ENCODE peak calls at places on chromosomes 6 and 20, in nine cellular contexts. One of them, this sample, is unnamed.

GRCh38 chr6:16700202-16700997 is 60.9 kb downstream of the ATXN1 start:
- DNase-seq in HepG2: no peak
- DNase-seq in tibial nerve: no peak
- DNase-seq in stomach: no peak
- DNase-seq in transverse colon: peak; percentile 28
- DNase-seq in K562: no peak
- DNase-seq in A549: no peak
- DNase-seq in H1: no peak
- DNase-seq in ovary: no peak
- DNase-seq in this sample: no peak

GRCh38 chr6:84442241-84442640 is 214.8 kb upstream of the CEP162 start:
- DNase-seq in K562: no peak
- DNase-seq in transverse colon: no peak
- DNase-seq in HepG2: no peak
- DNase-seq in stomach: no peak
- DNase-seq in tibial nerve: no peak
- DNase-seq in A549: no peak
- DNase-seq in H1: no peak
- DNase-seq in ovary: no peak
- DNase-seq in this sample: no peak

GRCh38 chr6:4806308-4807190 is 30.3 kb downstream of the CDYL start:
- DNase-seq in K562: no peak
- DNase-seq in H1: no peak
- DNase-seq in ovary: no peak
- DNase-seq in stomach: no peak
- DNase-seq in HepG2: no peak
- DNase-seq in A549: no peak
- DNase-seq in transverse colon: no peak
- DNase-seq in tibial nerve: no peak
- DNase-seq in this sample: no peak

GRCh38 chr6:47034919-47035318 is 7.2 kb downstream of the ADGRF1 start:
- DNase-seq in A549: peak; percentile 12
- DNase-seq in H1: no peak
- DNase-seq in transverse colon: no peak
- DNase-seq in K562: no peak
- DNase-seq in ovary: no peak
- DNase-seq in tibial nerve: no peak
- DNase-seq in HepG2: no peak
- DNase-seq in stomach: no peak
- DNase-seq in this sample: peak; percentile 54

GRCh38 chr6:30238178-30238795 is 25.1 kb upstream of the TRIM26 start:
- DNase-seq in HepG2: peak; percentile 60
- DNase-seq in A549: peak; percentile 50
- DNase-seq in H1: no peak
- DNase-seq in ovary: no peak
- DNase-seq in stomach: no peak
- DNase-seq in transverse colon: no peak
- DNase-seq in K562: peak; percentile 65
- DNase-seq in tibial nerve: no peak
- DNase-seq in this sample: no peak

GRCh38 chr6:149244105-149244504 is 73.4 kb upstream of the TAB2 start:
- DNase-seq in ovary: no peak
- DNase-seq in stomach: no peak
- DNase-seq in K562: no peak
- DNase-seq in transverse colon: no peak
- DNase-seq in H1: no peak
- DNase-seq in tibial nerve: no peak
- DNase-seq in HepG2: no peak
- DNase-seq in A549: no peak
- DNase-seq in this sample: no peak

GRCh38 chr20:61784801-61785566 is 280.7 kb downstream of the TAF4 start:
- DNase-seq in stomach: no peak
- DNase-seq in transverse colon: no peak
- DNase-seq in HepG2: no peak
- DNase-seq in A549: no peak
- DNase-seq in ovary: no peak
- DNase-seq in K562: no peak
- DNase-seq in tibial nerve: no peak
- DNase-seq in H1: no peak
- DNase-seq in this sample: no peak

GRCh38 chr20:56890011-56890410 is 260.9 kb downstream of the TFAP2C start:
- DNase-seq in tibial nerve: no peak
- DNase-seq in ovary: no peak
- DNase-seq in HepG2: no peak
- DNase-seq in stomach: no peak
- DNase-seq in K562: no peak
- DNase-seq in H1: no peak
- DNase-seq in transverse colon: no peak
- DNase-seq in A549: no peak
- DNase-seq in this sample: no peak

GRCh38 chr6:20312581-20312980 is 89.1 kb upstream of the E2F3 start:
- DNase-seq in HepG2: no peak
- DNase-seq in tibial nerve: no peak
- DNase-seq in K562: no peak
- DNase-seq in H1: no peak
- DNase-seq in stomach: no peak
- DNase-seq in ovary: no peak
- DNase-seq in A549: no peak
- DNase-seq in transverse colon: no peak
- DNase-seq in this sample: no peak

GRCh38 chr20:50379049-50379990 is 130.9 kb upstream of the PTPN1 start:
- DNase-seq in ovary: peak; percentile 94
- DNase-seq in transverse colon: peak; percentile 92
- DNase-seq in H1: no peak
- DNase-seq in HepG2: no peak
- DNase-seq in tibial nerve: peak; percentile 86
- DNase-seq in A549: no peak
- DNase-seq in stomach: peak; percentile 95
- DNase-seq in K562: no peak
- DNase-seq in this sample: peak; percentile 95

DNA sequence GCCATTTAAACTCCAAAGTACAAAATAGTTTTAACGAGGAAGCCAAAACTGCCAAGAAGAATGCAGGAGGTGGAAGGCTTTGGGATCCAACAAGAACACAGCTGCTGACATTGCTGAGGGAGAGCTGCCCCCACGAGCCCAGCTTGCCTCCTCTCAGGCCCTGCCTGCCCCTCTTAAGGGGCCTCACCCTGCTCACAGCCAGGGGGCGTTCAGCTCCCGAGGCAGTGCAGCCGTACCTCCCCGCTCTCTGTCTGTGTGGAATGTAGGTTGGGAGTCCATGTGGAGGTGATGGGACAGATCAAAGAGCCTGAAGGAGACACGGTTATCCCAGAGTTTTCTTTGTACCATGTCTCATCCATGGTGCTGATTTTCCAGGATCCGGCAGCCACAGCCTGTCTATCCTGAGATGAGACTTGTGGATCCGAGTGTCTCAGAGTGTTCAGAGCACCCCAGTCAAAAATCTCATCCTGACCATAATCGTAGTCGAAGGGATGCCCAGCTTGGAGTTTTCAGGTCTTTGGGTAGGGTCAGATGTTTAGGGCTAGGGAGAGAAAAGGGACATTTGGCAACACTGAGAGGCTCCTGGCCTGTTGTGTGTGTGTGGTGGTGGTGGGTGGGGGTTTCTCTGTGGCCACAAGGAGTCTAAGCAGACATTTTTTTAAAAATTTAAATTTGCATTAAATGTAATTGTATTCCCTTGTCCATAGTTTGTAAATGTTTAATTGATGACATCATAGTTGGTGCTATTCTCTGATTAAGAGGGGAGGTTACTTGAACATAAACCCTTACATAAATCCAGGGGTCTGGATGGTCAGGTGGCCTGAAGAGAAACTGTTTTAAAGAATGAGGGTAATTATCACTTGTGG is 111.4 kb upstream of the CLDN20 start:
- DNase-seq in A549: no peak
- DNase-seq in transverse colon: no peak
- DNase-seq in tibial nerve: no peak
- DNase-seq in HepG2: peak; percentile 75
- DNase-seq in stomach: no peak
- DNase-seq in K562: peak; percentile 69
- DNase-seq in H1: peak; percentile 68
- DNase-seq in ovary: no peak
- DNase-seq in this sample: no peak
- TF ChIP-seq CTCF in A549: no peak
- TF ChIP-seq CTCF in transverse colon: no peak
- TF ChIP-seq CTCF in tibial nerve: no peak
- TF ChIP-seq CTCF in HepG2: peak; percentile 90
- TF ChIP-seq CTCF in stomach: no peak
- TF ChIP-seq CTCF in K562: peak; percentile 75
- TF ChIP-seq CTCF in H1: peak; percentile 87
- TF ChIP-seq CTCF in ovary: no peak
- TF ChIP-seq CTCF in this sample: no peak

DNA sequence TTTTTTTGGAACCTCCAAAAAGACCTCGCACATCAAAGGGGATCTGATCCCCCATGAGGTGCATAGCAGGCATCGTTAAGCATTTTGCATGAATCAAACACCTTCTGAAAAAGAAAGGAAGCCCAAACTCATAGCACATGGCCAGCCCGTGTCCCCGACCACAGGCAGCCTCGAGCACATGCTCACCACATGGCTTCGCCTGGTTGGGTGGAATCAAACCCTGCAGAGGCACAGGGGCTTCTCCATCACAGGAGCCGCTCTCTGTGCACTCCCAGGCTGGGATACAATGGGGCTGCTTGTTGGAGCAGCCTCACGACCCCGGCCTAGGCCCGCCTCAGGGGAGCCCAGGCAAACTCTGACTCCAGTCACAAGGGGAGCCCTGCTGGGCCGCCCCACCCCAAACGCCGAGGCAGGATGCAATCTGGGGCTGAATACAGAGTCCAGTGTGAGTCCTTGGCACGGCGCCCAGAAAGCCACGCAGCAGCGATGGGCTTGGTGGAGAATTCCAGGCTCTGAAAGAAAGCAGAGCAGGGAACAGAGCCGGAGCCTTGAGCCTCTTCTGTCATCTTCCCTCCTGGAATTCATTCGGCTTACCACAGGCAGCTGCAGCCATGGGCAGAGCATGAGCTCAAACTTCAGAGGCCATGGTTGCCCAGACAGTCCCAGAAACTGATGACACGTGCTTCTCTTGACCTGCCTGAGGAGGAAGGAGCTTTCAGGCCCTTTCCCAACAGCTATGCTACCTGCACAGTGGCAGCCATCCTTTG is 441.2 kb upstream of the JARID2 start:
- DNase-seq in stomach: peak; percentile 77
- DNase-seq in HepG2: peak; percentile 54
- DNase-seq in A549: no peak
- DNase-seq in tibial nerve: peak; percentile 75
- DNase-seq in H1: no peak
- DNase-seq in ovary: peak; percentile 88
- DNase-seq in transverse colon: peak; percentile 93
- DNase-seq in K562: peak; percentile 42
- DNase-seq in this sample: no peak
- TF ChIP-seq EP300 in stomach: no peak
- TF ChIP-seq EP300 in HepG2: no peak
- TF ChIP-seq EP300 in A549: no peak
- TF ChIP-seq EP300 in tibial nerve: peak; percentile 57
- TF ChIP-seq EP300 in H1: no peak
- TF ChIP-seq EP300 in ovary: no peak
- TF ChIP-seq EP300 in transverse colon: peak; percentile 19
- TF ChIP-seq EP300 in K562: no peak
- TF ChIP-seq EP300 in this sample: no peak

GRCh38 chr20:63955846-63956663 is at the start of gene UCKL1:
- DNase-seq in transverse colon: peak; percentile 94
- DNase-seq in stomach: peak; percentile 94
- DNase-seq in ovary: peak; percentile 92
- DNase-seq in A549: peak; percentile 90
- DNase-seq in H1: peak; percentile 91
- DNase-seq in HepG2: peak; percentile 91
- DNase-seq in tibial nerve: peak; percentile 88
- DNase-seq in K562: peak; percentile 90
- DNase-seq in this sample: peak; percentile 98

GRCh38 chr20:63956664-63957003 is 418 bp upstream of the UCKL1 start:
- DNase-seq in H1: no peak
- DNase-seq in HepG2: no peak
- DNase-seq in stomach: no peak
- DNase-seq in ovary: no peak
- DNase-seq in tibial nerve: no peak
- DNase-seq in A549: no peak
- DNase-seq in K562: no peak
- DNase-seq in transverse colon: no peak
- DNase-seq in this sample: no peak

GRCh38 chr20:63957690-63958441 is 1.6 kb upstream of the UCKL1 start:
- DNase-seq in ovary: no peak
- DNase-seq in K562: peak; percentile 67
- DNase-seq in transverse colon: peak; percentile 89
- DNase-seq in tibial nerve: no peak
- DNase-seq in A549: peak; percentile 23
- DNase-seq in H1: no peak
- DNase-seq in HepG2: peak; percentile 59
- DNase-seq in stomach: peak; percentile 71
- DNase-seq in this sample: no peak

GRCh38 chr20:63958471-63958870 is 2.3 kb upstream of the UCKL1 start:
- DNase-seq in A549: no peak
- DNase-seq in K562: no peak
- DNase-seq in tibial nerve: no peak
- DNase-seq in H1: no peak
- DNase-seq in HepG2: no peak
- DNase-seq in ovary: no peak
- DNase-seq in stomach: no peak
- DNase-seq in transverse colon: no peak
- DNase-seq in this sample: no peak

DNA sequence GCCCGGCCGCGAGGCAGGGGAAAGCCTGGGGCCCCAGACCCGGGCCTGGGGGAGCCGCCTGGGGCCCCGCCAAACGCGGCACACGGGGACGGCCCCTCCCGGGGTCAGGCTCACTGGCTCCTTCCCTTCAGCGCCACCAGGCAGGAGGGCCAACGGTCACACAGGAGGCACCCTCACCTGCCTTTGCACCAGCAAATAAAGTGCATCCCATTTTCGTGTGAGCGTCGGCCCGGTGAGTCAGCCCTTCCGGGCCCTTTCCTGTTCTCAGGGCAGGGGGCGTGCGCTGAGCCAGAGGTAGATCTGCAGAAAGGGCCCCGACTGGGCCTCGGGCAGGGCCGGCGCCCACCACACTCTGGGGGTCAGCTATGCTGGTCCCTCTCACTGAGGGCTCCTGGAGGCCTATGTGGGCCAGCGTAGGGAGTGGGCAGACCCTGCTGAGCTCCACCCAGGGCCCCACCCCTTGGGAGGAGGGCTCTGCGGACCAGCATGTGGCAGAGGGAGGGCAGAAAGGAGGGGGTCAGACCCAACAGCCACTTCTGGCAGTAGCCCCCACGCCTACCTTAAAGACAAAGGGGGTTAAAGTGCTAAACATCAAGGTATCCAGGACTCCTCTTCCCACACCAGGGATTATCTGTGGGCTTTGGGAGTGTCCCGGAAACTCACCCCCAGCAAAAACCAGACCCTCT is 931 bp upstream of the UCKL1 start:
- DNase-seq in HepG2: peak; percentile 85
- DNase-seq in A549: peak; percentile 82
- DNase-seq in H1: peak; percentile 90
- DNase-seq in transverse colon: peak; percentile 87
- DNase-seq in tibial nerve: no peak
- DNase-seq in ovary: peak; percentile 67
- DNase-seq in K562: peak; percentile 87
- DNase-seq in stomach: peak; percentile 71
- DNase-seq in this sample: peak; percentile 55
- H3K4me3 ChIP-seq in HepG2: peak overlapping the region; percentile 61
- H3K4me3 ChIP-seq in A549: peak overlapping the region; percentile 70
- H3K4me3 ChIP-seq in H1: peak overlapping the region; percentile 76
- H3K4me3 ChIP-seq in transverse colon: peak overlapping the region; percentile 90
- H3K4me3 ChIP-seq in tibial nerve: peak overlapping the region; percentile 97
- H3K4me3 ChIP-seq in ovary: peak overlapping the region; percentile 58
- H3K4me3 ChIP-seq in K562: peak overlapping the region; percentile 99
- H3K4me3 ChIP-seq in stomach: peak overlapping the region; percentile 93
- H3K4me3 ChIP-seq in this sample: peak overlapping the region; percentile 95

GRCh38 chr20:17758010-17758409 is 58.2 kb downstream of the BANF2 start:
- DNase-seq in HepG2: no peak
- DNase-seq in tibial nerve: no peak
- DNase-seq in H1: no peak
- DNase-seq in ovary: no peak
- DNase-seq in K562: no peak
- DNase-seq in A549: no peak
- DNase-seq in stomach: no peak
- DNase-seq in transverse colon: no peak
- DNase-seq in this sample: no peak
- TF ChIP-seq CTCF in HepG2: no peak
- TF ChIP-seq CTCF in tibial nerve: no peak
- TF ChIP-seq CTCF in H1: no peak
- TF ChIP-seq CTCF in ovary: no peak
- TF ChIP-seq CTCF in K562: no peak
- TF ChIP-seq CTCF in A549: no peak
- TF ChIP-seq CTCF in stomach: no peak
- TF ChIP-seq CTCF in transverse colon: no peak
- TF ChIP-seq CTCF in this sample: no peak